ENCODE peak calls at places on chromosomes 5 and 9, in six cellular contexts. O is heart right ventricle, R is aorta, T is Caco-2, B is endodermal cell, U is left ventricle myocardium inferior. Z is an unnamed sample.

GRCh38 chr9:109640232-109641078 is 139.5 kb upstream of the PALM2AKAP2 start:
- DNase-seq in O (peak; percentile 47), B (peak; percentile 80), U (peak; percentile 59), R (peak; percentile 89), T (no peak), Z (no peak)

GRCh38 chr5:108588323-108588722 is 159.4 kb upstream of the FER start:
- DNase-seq in B (no peak), O (no peak), R (no peak), U (no peak), T (no peak), Z (no peak)

GRCh38 chr9:130675396-130675795 is 11.0 kb downstream of the PRDM12 start:
- DNase-seq in R (no peak), O (no peak), B (no peak), U (no peak), T (no peak), Z (no peak)

GRCh38 chr9:89038354-89039091 is 47.3 kb downstream of the S1PR3 start:
- DNase-seq in O (peak; percentile 22), T (no peak), R (no peak), U (no peak), B (no peak), Z (no peak)

GRCh38 chr5:173739741-173740140 is 123.3 kb upstream of the BOD1 start:
- DNase-seq in B (no peak), R (no peak), T (no peak), O (no peak), U (no peak), Z (no peak)

GRCh38 chr5:106321242-106321641 is 1349.5 kb downstream of the EFNA5 start:
- DNase-seq in U (no peak), O (no peak), T (no peak), B (peak; percentile 43), R (no peak), Z (no peak)

GRCh38 chr5:9775339-9775738 is 145.2 kb upstream of the TAS2R1 start:
- DNase-seq in R (no peak), U (no peak), B (no peak), O (no peak), T (no peak), Z (no peak)

GRCh38 chr5:172867761-172868435 is 33.8 kb downstream of the ERGIC1 start:
- DNase-seq in T (no peak), U (no peak), O (no peak), B (no peak), R (no peak), Z (no peak)

GRCh38 chr5:81007637-81008027 is 47.5 kb downstream of the RASGRF2 start:
- DNase-seq in O (no peak), B (no peak), U (no peak), T (no peak), R (no peak), Z (no peak)

GRCh38 chr9:69971643-69972449 is 71.8 kb upstream of the MAMDC2 start:
- DNase-seq in T (peak; percentile 39), O (peak; percentile 63), R (peak; percentile 89), U (peak; percentile 80), B (peak; percentile 93), Z (no peak)

GRCh38 chr9:1320667-1321195 is 270.6 kb downstream of the DMRT2 start:
- DNase-seq in B (no peak), T (no peak), O (no peak), U (no peak), R (no peak), Z (no peak)

GRCh38 chr9:69324549-69325401 is at the start of gene ENTREP1:
- DNase-seq in T (peak; percentile 4), B (peak; percentile 90), U (peak; percentile 77), R (peak; percentile 89), O (peak; percentile 64), Z (no peak)

GRCh38 chr9:17905356-17906203 is 326.7 kb downstream of the SH3GL2 start:
- DNase-seq in O (no peak), U (no peak), R (peak; percentile 62), B (no peak), T (no peak), Z (no peak)

GRCh38 chr9:113160571-113160970 is 9.8 kb downstream of the SLC31A2 start:
- DNase-seq in U (no peak), R (no peak), T (no peak), O (no peak), B (peak; percentile 75), Z (no peak)

GRCh38 chr5:141852448-141852847 is 25.8 kb downstream of the PCDH1 start:
- DNase-seq in T (no peak), U (no peak), B (no peak), R (no peak), O (no peak), Z (no peak)

GRCh38 chr5:133396187-133396621 is 216.1 kb downstream of the FSTL4 start:
- DNase-seq in R (no peak), U (no peak), B (peak; percentile 83), O (no peak), T (no peak), Z (no peak)

GRCh38 chr9:92608221-92609141 is 61.5 kb downstream of the IPPK start:
- DNase-seq in O (no peak), U (peak; percentile 78), T (no peak), B (no peak), R (no peak), Z (no peak)

GRCh38 chr9:13876741-13877140 is 437.2 kb downstream of the NFIB start:
- DNase-seq in O (no peak), T (no peak), R (no peak), B (no peak), U (no peak), Z (no peak)

GRCh38 chr9:98379572-98379971 is 124.1 kb upstream of the TBC1D2 start:
- DNase-seq in O (no peak), T (no peak), R (no peak), B (no peak), U (no peak), Z (no peak)
- H3K4me1 ChIP-seq in O (peaks cover 4% of the 10 kb centered on the region), T (peaks cover 25% of the 10 kb centered on the region), R (no peaks in the 10 kb centered on the region), B (peaks cover 3% of the 10 kb centered on the region), U (peaks cover 7% of the 10 kb centered on the region), Z (no peaks in the 10 kb centered on the region)

DNA sequence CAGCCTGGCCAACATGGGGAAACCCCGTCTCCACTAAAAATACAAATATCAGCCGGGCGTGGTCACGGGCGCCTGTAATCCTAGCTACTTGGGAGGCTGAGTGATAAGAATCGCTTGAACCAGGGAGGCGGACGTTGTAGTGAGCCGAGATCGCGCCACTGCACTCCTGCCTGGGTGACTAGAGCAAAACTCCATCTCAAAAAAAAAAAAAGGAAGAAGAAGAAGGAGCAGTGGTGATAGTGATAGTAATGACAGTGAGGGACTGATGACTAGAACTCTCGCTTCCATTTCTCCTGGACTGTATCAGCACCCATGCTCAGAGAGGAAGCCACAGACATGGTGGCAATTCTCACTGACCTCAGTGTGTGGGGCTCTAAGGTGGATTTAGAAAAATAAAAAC is 52.6 kb upstream of the CLINT1 start:
- DNase-seq in R (no peak), O (no peak), T (no peak), B (no peak), U (no peak), Z (no peak)
- H3K4me3 ChIP-seq in R (no peak overlapping the region), O (no peak overlapping the region), T (no peak overlapping the region), B (no peak overlapping the region), U (no peak overlapping the region), Z (no peak overlapping the region)

GRCh38 chr5:16884595-16884994 is 51.5 kb downstream of the MYO10 start:
- DNase-seq in R (no peak), T (peak; percentile 32), B (no peak), U (no peak), O (no peak), Z (no peak)
- H3K4me1 ChIP-seq in R (peaks cover 6% of the 10 kb centered on the region), T (peaks cover 86% of the 10 kb centered on the region), B (peaks cover 8% of the 10 kb centered on the region), U (peaks cover 18% of the 10 kb centered on the region), O (peaks cover 10% of the 10 kb centered on the region), Z (no peaks in the 10 kb centered on the region)

DNA sequence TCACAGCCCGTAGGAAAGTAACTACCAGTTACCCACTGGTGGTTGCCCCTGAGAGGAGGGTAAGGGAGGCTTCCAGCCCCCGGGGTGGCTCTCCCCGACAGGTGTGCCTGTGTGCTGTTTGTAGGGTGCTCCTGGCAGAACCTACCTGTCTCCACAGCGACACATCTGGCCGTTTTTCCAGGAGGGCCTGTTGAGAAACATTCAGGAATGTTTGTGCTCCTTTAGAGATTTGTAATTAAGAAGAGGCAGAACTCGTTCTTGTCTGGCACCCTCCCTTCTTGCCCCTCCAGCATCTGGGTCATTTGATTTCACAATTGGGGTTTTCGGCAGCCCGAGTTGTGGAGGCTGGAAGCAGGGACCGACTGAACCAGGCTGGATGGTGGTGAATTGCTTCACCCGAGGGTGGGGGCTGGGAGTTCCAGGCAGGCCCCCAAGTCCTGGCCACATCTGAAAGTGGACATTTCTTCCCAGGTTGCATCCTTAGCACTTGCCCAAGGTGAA is 74.2 kb downstream of the WWC1 start:
- DNase-seq in T (peak; percentile 86), R (no peak), O (no peak), B (peak; percentile 90), U (no peak), Z (no peak)
- H3K4me3 ChIP-seq in T (no peak overlapping the region), R (no peak overlapping the region), O (no peak overlapping the region), B (no peak overlapping the region), U (no peak overlapping the region), Z (no peak overlapping the region)

DNA sequence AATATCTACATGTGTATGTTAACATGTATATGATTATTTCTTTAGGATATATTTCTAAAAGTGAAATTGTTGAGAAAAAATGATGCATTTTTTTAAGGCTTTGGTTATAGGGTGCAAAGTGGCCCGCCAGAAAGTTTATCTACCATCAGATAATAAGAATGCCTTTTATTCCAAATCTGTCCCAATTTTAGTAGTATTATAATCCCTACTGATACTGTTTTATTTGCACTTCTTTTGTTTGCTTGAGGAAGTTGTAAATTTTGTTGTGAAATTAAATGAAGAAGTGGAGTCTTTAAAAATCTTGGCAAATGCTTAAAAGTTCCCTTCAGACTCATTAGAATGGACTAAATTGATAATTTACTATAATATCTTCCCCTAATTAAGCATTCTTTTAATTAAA is 73.0 kb downstream of the NIPBL start:
- DNase-seq in R (no peak), O (no peak), T (no peak), B (no peak), U (no peak), Z (no peak)
- H3K4me1 ChIP-seq in R (peaks cover 2% of the 10 kb centered on the region), O (peaks cover 56% of the 10 kb centered on the region), T (peaks cover 7% of the 10 kb centered on the region), B (no peaks in the 10 kb centered on the region), U (peaks cover 90% of the 10 kb centered on the region), Z (peaks cover 54% of the 10 kb centered on the region)

Z was measured in esophagus squamous epithelium.